ENCODE peak calls at places on chromosomes 16 and 17, in six cellular contexts. F is stomach; C is aorta; K is fibroblast of lung; Y is CD8-positive, alpha-beta T cell; U is effector memory CD4-positive, alpha-beta T cell. D is an unnamed sample. For H3K4me1, the result is how much of the 10 kb centered on the place peaks cover.

GRCh38 chr16:12010388-12011251 is 34.1 kb downstream of the SNX29 start:
- DNase-seq in F (no peak), C (no peak), K (peak), Y (no peak), U (no peak), D (no peak)

GRCh38 chr16:79874391-79874790 is 273.9 kb upstream of the MAF start:
- DNase-seq in F (no peak), C (no peak), K (peak), Y (no peak), U (no peak), D (no peak)

GRCh38 chr17:237406-237955 is 56.0 kb upstream of the DOC2B start:
- DNase-seq in F (no peak), C (no peak), K (no peak), Y (no peak), U (no peak), D (no peak)

GRCh38 chr16:12786077-12786476 is 17.6 kb downstream of the CPPED1 start:
- DNase-seq in F (no peak), C (no peak), K (no peak), Y (no peak), U (no peak), D (no peak)

GRCh38 chr16:56421976-56422669 is 3.2 kb downstream of the AMFR start:
- DNase-seq in F (no peak), C (no peak), K (no peak), Y (no peak), U (no peak), D (no peak)

GRCh38 chr17:57290955-57291354 is 34.6 kb downstream of the MSI2 start:
- DNase-seq in F (no peak), C (no peak), K (no peak), Y (no peak), U (no peak), D (no peak)

GRCh38 chr16:31128711-31129567 is 6.6 kb downstream of the PRSS8 start:
- DNase-seq in F (peak), C (peak), K (no peak), Y (no peak), U (no peak), D (no peak)

GRCh38 chr16:11098601-11099377 is 154.4 kb downstream of the CLEC16A start:
- DNase-seq in F (no peak), C (no peak), K (no peak), Y (no peak), U (no peak), D (no peak)

GRCh38 chr16:17377360-17378324 is 93.1 kb downstream of the XYLT1 start:
- DNase-seq in F (no peak), C (no peak), K (no peak), Y (no peak), U (no peak), D (no peak)

GRCh38 chr16:19748389-19749110 is 30.5 kb downstream of the IQCK start:
- DNase-seq in F (no peak), C (no peak), K (no peak), Y (no peak), U (no peak), D (no peak)

GRCh38 chr16:51416921-51417320 is 265.9 kb upstream of the SALL1 start:
- DNase-seq in F (no peak), C (no peak), K (peak), Y (no peak), U (no peak), D (no peak)

GRCh38 chr16:1262846-1263221 is 7.0 kb downstream of the TPSD1 start:
- DNase-seq in F (no peak), C (no peak), K (no peak), Y (no peak), U (no peak), D (no peak)

DNA sequence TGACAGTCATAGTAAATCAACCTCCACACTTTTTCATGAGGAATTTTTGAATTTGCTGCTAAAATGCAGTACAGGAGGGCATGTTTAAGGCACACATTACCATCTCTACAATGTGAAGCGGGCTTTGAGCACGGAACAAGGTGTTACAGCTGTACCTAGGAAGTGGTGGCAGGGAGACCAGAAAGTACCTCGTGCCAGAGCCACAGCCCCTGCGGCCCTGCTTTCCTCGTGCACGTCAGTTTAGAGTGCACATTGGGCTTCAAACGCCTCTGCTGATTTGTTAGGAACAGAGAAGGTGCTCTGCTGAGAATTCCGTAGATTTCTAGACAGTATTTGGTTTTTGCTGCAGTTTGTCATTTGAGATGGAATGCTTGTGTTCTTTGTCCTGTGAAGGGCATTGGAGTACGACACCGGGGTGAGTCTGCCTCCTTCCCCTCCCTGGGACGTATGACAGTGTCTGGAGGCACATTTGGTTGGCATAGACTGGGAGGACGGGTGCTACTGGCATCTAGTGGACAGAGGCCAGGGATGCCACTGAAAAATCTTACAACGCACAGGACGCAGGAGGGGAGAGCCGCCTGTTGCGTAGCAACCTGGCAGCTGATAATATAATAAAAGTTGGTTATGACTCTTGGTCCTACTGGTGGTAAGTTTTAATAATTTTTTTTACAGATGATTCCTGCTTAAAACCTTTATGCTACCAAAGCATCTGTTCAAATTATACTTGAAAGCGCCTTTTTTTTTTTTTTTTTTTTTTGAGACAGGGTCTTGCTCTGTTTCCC is 9.1 kb downstream of the FOXK2 start:
- DNase-seq in F (peak), C (peak), K (peak), Y (no peak), U (no peak), D (no peak)
- H3K4me1 ChIP-seq in F (half or more), C (under half), K (under half), Y (under half), U (under half), D (under half)

GRCh38 chr17:15351487-15351840 is 10.1 kb upstream of the TEKT3 start:
- DNase-seq in F (no peak), C (no peak), K (no peak), Y (no peak), U (no peak), D (no peak)
- H3K27ac ChIP-seq in F (no peak), C (no peak), K (no peak), Y (no peak), U (no peak), D (no peak)

DNA sequence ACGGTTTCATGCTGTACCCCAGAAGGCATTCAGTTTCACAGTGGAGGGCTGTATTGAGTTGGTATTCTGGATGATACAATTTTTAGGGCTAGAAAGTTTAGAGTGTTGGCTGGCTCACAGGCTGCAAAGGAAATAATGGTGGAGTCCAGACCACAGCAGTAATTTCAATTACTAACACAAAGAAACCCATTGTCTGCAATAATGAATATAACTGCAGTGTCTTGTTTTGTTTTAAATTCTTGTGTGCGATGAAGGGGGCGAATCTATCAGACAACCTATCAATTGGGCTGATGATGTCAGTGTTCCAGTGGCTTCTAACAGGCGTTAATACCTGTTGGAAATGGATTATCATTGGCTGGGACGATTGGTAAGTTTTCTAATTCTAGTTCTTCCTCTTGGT is 1.5 kb downstream of the SP2 start:
- DNase-seq in F (no peak), C (no peak), K (no peak), Y (no peak), U (no peak), D (no peak)
- H3K4me3 ChIP-seq in F (peak), C (no peak), K (peak), Y (no peak), U (no peak), D (no peak)

GRCh38 chr17:38456031-38456815 is 28.0 kb downstream of the ARHGAP23 start:
- DNase-seq in F (no peak), C (no peak), K (no peak), Y (no peak), U (no peak), D (no peak)
- H3K4me1 ChIP-seq in F (half or more), C (under half), K (under half), Y (under half), U (under half), D (under half)

GRCh38 chr16:84396537-84397008 is 28.2 kb downstream of the ATP2C2 start:
- DNase-seq in F (no peak), C (no peak), K (no peak), Y (no peak), U (no peak), D (no peak)

GRCh38 chr16:84391151-84391873 is 23.0 kb downstream of the ATP2C2 start:
- DNase-seq in F (no peak), C (no peak), K (peak), Y (no peak), U (no peak), D (no peak)

GRCh38 chr16:84397090-84397489 is 28.8 kb downstream of the ATP2C2 start:
- DNase-seq in F (no peak), C (no peak), K (no peak), Y (no peak), U (no peak), D (no peak)
- H3K27ac ChIP-seq in F (no peak), C (no peak), K (no peak), Y (no peak), U (no peak), D (no peak)

GRCh38 chr16:84109598-84110325 is 7.0 kb downstream of the MBTPS1 start:
- DNase-seq in F (no peak), C (no peak), K (no peak), Y (no peak), U (no peak), D (no peak)
- H3K4me3 ChIP-seq in F (no peak), C (no peak), K (no peak), Y (no peak), U (no peak), D (no peak)

DNA sequence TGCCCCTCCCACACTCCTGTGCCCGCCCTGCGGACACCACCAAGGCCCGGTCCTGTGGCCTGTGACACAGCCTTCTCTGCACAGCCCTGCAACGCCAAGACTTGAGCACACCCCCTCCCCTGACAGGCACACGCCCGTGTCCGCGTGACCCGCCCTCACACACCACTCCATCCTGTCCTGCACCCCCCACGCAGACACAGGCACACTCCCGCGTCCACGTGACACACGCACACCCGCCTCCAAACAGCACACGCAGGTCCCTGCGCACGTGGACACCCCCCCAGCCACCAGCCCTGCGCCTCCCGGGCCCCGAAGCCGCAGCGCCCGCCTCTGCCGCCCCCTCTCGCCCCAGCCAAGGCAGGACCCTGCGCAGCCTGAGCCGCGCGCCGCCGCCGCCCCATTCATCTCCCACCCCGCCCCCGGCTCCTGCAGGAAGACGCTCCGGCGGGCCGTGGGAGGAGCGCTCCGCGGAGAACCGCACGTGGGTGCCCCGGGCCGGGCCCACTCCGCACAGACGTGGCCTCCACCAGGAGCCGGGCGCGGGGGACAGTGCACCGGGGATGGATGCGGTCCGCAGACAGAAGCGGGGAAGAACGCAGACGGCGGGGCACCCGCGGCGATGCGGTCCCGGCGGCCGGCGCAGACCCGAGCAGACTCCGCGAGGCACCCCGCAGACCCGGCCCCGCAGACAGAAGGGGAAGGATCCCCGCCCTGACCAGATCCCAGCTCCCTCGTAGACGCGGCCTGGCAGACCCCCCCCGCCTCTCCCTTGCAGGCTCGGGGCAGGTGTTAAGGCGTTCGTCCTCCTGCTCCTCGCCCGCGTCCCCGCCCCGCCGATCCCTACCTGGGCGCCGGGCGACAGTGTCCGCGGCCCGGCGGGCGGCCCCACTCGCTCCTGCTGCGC is 506 bp downstream of the CAMKK1 start:
- DNase-seq in F (peak), C (peak), K (peak), Y (peak), U (peak), D (peak)
- H3K4me1 ChIP-seq in F (half or more), C (under half), K (under half), Y (under half), U (under half), D (under half)

DNA sequence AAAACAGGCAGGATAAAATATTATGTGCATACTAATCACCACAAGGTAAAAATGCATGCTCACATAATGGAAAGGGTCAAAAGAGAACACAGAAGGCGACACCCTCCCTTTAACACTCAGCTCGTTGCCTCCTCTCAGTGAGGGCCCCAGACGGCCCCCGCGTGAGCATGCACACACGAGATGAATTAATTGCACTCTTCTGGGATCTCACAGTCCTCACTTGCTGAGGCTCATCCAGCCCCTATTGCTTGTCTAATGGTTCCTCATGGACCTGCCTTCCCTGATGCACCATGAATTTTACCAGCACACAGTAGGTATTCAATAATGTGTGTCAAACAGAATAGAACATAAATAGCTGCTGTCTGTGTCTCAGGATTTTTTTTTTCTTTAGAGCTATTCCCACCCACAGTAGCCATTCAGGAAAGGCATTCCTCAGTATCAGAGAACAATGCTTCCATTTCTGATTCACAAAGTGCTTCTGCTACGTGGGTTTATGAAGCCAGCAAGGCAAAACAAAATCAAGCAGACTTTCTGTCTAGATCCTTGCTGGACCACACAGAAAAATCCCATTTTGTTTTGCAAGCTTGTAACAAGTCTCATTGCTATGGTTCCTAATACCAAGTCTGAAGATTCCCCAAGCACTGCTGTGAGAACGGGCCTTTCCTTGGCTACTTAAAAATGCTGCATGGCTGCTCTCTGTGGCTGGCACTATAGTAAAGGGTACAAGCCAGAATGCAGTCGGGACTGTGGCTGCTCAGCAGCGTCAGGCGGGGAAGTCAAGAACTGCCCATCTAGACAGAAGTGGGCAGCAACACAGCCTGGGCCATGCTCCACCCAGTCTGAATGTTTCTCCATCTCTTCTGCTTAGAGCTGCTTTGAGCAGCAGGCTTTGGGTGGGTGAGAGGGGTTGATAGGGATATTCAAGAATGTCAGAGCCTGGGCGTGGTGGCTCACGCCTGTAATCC is 43.5 kb downstream of the TOM1L2 start:
- DNase-seq in F (no peak), C (peak), K (no peak), Y (no peak), U (no peak), D (no peak)
- H3K27ac ChIP-seq in F (no peak), C (no peak), K (no peak), Y (no peak), U (no peak), D (no peak)

GRCh38 chr16:89257281-89257731 is 39.8 kb downstream of the ZNF778 start:
- DNase-seq in F (no peak), C (peak), K (no peak), Y (no peak), U (no peak), D (no peak)

GRCh38 chr16:89253548-89254287 is 36.2 kb downstream of the ZNF778 start:
- DNase-seq in F (no peak), C (peak), K (no peak), Y (no peak), U (no peak), D (no peak)

GRCh38 chr16:89256651-89257254 is 39.2 kb downstream of the ZNF778 start:
- DNase-seq in F (peak), C (peak), K (peak), Y (peak), U (peak), D (peak)

GRCh38 chr16:89261691-89262563 is 44.4 kb downstream of the ZNF778 start:
- DNase-seq in F (peak), C (peak), K (peak), Y (no peak), U (no peak), D (no peak)

DNA sequence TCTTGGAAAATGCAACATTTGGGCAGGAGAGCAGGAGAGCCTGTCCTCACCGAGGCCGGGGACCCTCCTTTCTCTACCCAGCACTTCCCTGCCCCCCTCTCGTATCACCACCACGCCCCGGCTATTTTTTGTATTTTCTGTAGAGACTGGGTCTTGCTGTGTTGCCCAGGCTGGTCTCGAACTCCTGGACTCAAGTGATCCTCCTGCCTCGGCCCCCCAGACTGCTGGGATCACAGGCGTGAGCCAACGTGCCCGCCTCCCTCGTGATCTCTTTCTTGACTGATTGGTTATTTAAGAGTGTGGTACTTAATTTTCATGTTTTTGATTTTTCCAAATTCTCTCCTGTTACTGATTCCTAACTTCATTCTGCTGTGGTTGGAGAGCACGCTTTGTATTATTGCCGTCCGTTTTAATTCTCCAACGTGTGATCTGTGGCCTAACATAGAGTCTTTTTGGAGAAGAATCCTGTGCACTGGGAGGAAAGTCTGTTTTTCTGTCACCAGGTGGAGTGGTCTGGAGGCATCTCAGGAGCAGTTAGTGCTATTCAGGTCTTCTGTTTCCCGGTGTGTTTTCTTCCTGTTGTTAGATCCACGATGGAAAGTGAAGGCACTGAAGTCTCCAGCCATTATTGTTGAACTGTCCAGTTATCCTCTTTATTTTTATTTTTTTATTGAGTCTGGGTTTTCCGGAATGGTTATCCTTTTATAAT is 40.4 kb downstream of the ZNF778 start:
- DNase-seq in F (no peak), C (no peak), K (no peak), Y (no peak), U (no peak), D (no peak)
- H3K4me3 ChIP-seq in F (peak), C (no peak), K (peak), Y (peak), U (peak), D (no peak)

D was measured in naive thymus-derived CD4-positive, alpha-beta T cell.